ENCODE peak calls at places on chromosomes 13 and 19, in nine cellular contexts. J is H1, C is thyroid gland, U is IMR-90, O is ovary, Z is Peyer's patch, V is endothelial cell of umbilical vein, I is breast epithelium, P is stomach. Q is an unnamed sample.
A peak's percentile ranks its signal among the peaks of the same experiment; 100 is the strongest.

GRCh38 chr19:50417850-50418185 is 920 bp upstream of the SPIB start:
- DNase-seq in J (no peak), C (no peak), U (no peak), O (no peak), Z (no peak), V (no peak), I (no peak), P (no peak), Q (no peak)

GRCh38 chr19:5985098-5985783 is 7.3 kb upstream of the RANBP3 start:
- DNase-seq in J (no peak), C (peak; percentile 76), U (peak; percentile 61), O (no peak), Z (no peak), V (peak; percentile 28), I (no peak), P (no peak), Q (no peak)

GRCh38 chr13:25977216-25977615 is 74.6 kb downstream of the SHISA2 start:
- DNase-seq in J (peak; percentile 80), C (no peak), U (no peak), O (no peak), Z (no peak), V (peak; percentile 70), I (no peak), P (no peak), Q (no peak)

GRCh38 chr13:38697628-38698333 is 10.9 kb downstream of the FREM2 start:
- DNase-seq in J (no peak), C (peak; percentile 73), U (no peak), O (no peak), Z (no peak), V (no peak), I (no peak), P (no peak), Q (no peak)

GRCh38 chr13:79385694-79386093 is 20.4 kb downstream of the RBM26 start:
- DNase-seq in J (no peak), C (no peak), U (no peak), O (no peak), Z (no peak), V (peak; percentile 44), I (no peak), P (no peak), Q (no peak)

GRCh38 chr13:50085063-50085462 is 69.8 kb downstream of the KCNRG start:
- DNase-seq in J (no peak), C (no peak), U (peak; percentile 47), O (no peak), Z (no peak), V (peak; percentile 65), I (no peak), P (no peak), Q (no peak)

GRCh38 chr19:47518139-47518538 is 3.3 kb upstream of the NAPA start:
- DNase-seq in J (no peak), C (no peak), U (no peak), O (no peak), Z (peak; percentile 75), V (no peak), I (no peak), P (no peak), Q (no peak)

GRCh38 chr19:17107546-17108452 is 32.2 kb downstream of the MYO9B start:
- DNase-seq in J (no peak), C (peak; percentile 42), U (peak; percentile 98), O (peak; percentile 70), Z (peak; percentile 83), V (peak; percentile 96), I (peak; percentile 90), P (peak; percentile 73), Q (peak; percentile 89)

GRCh38 chr19:56958428-56958827 is 117.9 kb upstream of the PEG3 start:
- DNase-seq in J (no peak), C (no peak), U (no peak), O (no peak), Z (no peak), V (no peak), I (no peak), P (no peak), Q (no peak)

GRCh38 chr19:10587022-10587838 is at the start of gene AP1M2:
- DNase-seq in J (peak; percentile 53), C (peak; percentile 60), U (no peak), O (no peak), Z (peak; percentile 76), V (no peak), I (no peak), P (peak; percentile 67), Q (no peak)

GRCh38 chr13:26062853-26063444 is 11.1 kb upstream of the SHISA2 start:
- DNase-seq in J (no peak), C (peak; percentile 42), U (peak; percentile 33), O (no peak), Z (no peak), V (peak; percentile 64), I (peak; percentile 23), P (peak; percentile 49), Q (no peak)

GRCh38 chr13:46698015-46698414 is 98.9 kb downstream of the ESD start:
- DNase-seq in J (no peak), C (peak; percentile 40), U (no peak), O (peak; percentile 84), Z (no peak), V (no peak), I (no peak), P (peak; percentile 44), Q (peak; percentile 43)

GRCh38 chr19:15136234-15136954 is 29.2 kb downstream of the SYDE1 start:
- DNase-seq in J (no peak), C (no peak), U (peak; percentile 82), O (no peak), Z (no peak), V (no peak), I (no peak), P (no peak), Q (peak; percentile 50)

GRCh38 chr19:8935460-8935859 is 74.7 kb downstream of the MUC16 start:
- DNase-seq in J (no peak), C (no peak), U (no peak), O (no peak), Z (no peak), V (no peak), I (no peak), P (no peak), Q (peak; percentile 31)

GRCh38 chr19:15297416-15298224 is 34.7 kb downstream of the BRD4 start:
- DNase-seq in J (no peak), C (no peak), U (peak; percentile 83), O (no peak), Z (peak; percentile 58), V (no peak), I (no peak), P (no peak), Q (no peak)

GRCh38 chr19:17001603-17002183 is 24.9 kb downstream of the CPAMD8 start:
- DNase-seq in J (no peak), C (no peak), U (no peak), O (no peak), Z (no peak), V (no peak), I (no peak), P (no peak), Q (no peak)

GRCh38 chr13:100112186-100112838 is 23.4 kb downstream of the PCCA start:
- DNase-seq in J (no peak), C (no peak), U (no peak), O (no peak), Z (no peak), V (no peak), I (no peak), P (no peak), Q (no peak)

GRCh38 chr13:20360041-20360491 is 127.9 kb upstream of the GJB6 start:
- DNase-seq in J (no peak), C (peak; percentile 90), U (peak; percentile 43), O (no peak), Z (no peak), V (no peak), I (no peak), P (no peak), Q (no peak)

GRCh38 chr13:103140001-103140671 is 73.9 kb upstream of the SLC10A2 start:
- DNase-seq in J (no peak), C (no peak), U (no peak), O (no peak), Z (no peak), V (no peak), I (no peak), P (no peak), Q (no peak)

GRCh38 chr19:40285353-40286234 is 449 bp upstream of the AKT2 start:
- DNase-seq in J (peak; percentile 98), C (peak; percentile 99), U (peak; percentile 99), O (peak; percentile 99), Z (peak; percentile 99), V (peak; percentile 100), I (peak; percentile 99), P (peak; percentile 99), Q (peak; percentile 100)
- TF ChIP-seq CTCF in J (no peak), C (no peak), U (no peak), O (no peak), Z (no peak), V (no peak), I (no peak), P (no peak), Q (no peak)

GRCh38 chr19:33293255-33294057 is 8.9 kb downstream of the CEBPA start:
- DNase-seq in J (no peak), C (peak; percentile 43), U (peak; percentile 71), O (no peak), Z (peak; percentile 67), V (no peak), I (no peak), P (no peak), Q (no peak)
- H3K4me3 ChIP-seq in J (no peak overlapping the region), C (no peak overlapping the region), U (no peak overlapping the region), O (no peak overlapping the region), Z (no peak overlapping the region), V (no peak overlapping the region), I (peak overlapping the region; percentile 39), P (no peak overlapping the region), Q (no peak overlapping the region)

GRCh38 chr13:112885782-112886268 is 83.2 kb upstream of the MCF2L start:
- DNase-seq in J (peak; percentile 71), C (peak; percentile 93), U (peak; percentile 87), O (peak; percentile 70), Z (peak; percentile 80), V (peak; percentile 83), I (peak; percentile 68), P (peak; percentile 92), Q (peak; percentile 68)
- TF ChIP-seq POLR2A in J (no peak), C (no peak), U (no peak), O (no peak), Z (no peak), V (no peak), I (no peak), P (no peak), Q (no peak)

DNA sequence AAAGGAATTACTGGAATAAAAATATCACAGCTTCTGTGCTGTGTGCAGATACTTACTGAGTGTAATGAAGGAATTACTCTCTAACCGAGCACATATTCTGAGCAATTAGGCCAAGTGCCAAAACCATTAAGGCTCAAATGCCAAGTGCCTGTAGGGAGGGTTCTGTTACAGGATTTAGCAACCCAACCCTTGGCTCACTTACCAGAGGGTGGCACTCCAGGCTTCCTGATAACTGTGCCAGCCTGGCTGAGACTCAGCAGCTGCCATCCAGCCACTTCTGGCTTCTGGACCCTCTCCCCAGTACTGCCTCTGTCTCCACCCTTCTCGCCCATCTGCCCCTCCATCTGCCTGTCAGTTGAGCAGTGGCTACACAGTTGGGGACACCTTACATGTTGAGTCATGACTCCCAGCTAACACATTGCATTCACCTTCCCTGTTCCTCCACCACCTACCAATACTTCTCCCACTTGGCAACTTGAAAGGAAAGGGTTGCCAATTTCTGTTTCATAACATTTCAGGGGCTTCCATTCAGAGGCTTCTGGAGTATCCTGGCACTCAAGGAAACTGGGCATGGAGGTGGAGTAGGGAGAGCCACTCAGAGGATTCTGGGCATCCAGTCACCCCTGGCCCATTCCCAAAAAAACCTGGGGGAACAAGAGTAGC is 110.5 kb downstream of the COG6 start:
- DNase-seq in J (no peak), C (peak; percentile 70), U (no peak), O (peak; percentile 47), Z (peak; percentile 47), V (peak; percentile 61), I (peak; percentile 88), P (peak; percentile 46), Q (peak; percentile 69)
- TF ChIP-seq CTCF in J (peak; percentile 47), C (peak; percentile 45), U (peak; percentile 21), O (peak; percentile 15), Z (no peak), V (peak; percentile 32), I (peak; percentile 12), P (no peak), Q (no peak)